ENCODE peak calls at places on chromosomes 4 and X, in seven cellular contexts. One of them, this sample, is unnamed.

GRCh38 chr4:146359771-146360170 is 145.4 kb downstream of the REELD1 start:
- DNase-seq in effector memory CD4-positive, alpha-beta T cell: no peak
- DNase-seq in stimulated activated CD4-positive, alpha-beta T cell treated with anti-CD3 and anti-CD28 coated beads, Interleukin-1b, Interleukin-23, amount 100 ng/mL, for 48 hours: no peak
- DNase-seq in GM10248: no peak
- DNase-seq in GM12865: no peak
- DNase-seq in GF-D8: no peak
- DNase-seq in fibroblast of mammary gland: no peak
- DNase-seq in this sample: no peak

GRCh38 chr4:128285085-128286023 is 2.3 kb downstream of the PGRMC2 start:
- DNase-seq in effector memory CD4-positive, alpha-beta T cell: no peak
- DNase-seq in stimulated activated CD4-positive, alpha-beta T cell treated with anti-CD3 and anti-CD28 coated beads, Interleukin-1b, Interleukin-23, amount 100 ng/mL, for 48 hours: no peak
- DNase-seq in GM10248: no peak
- DNase-seq in GM12865: no peak
- DNase-seq in GF-D8: no peak
- DNase-seq in fibroblast of mammary gland: peak
- DNase-seq in this sample: no peak

GRCh38 chr4:17447056-17447455 is 64.8 kb downstream of the QDPR start:
- DNase-seq in effector memory CD4-positive, alpha-beta T cell: no peak
- DNase-seq in stimulated activated CD4-positive, alpha-beta T cell treated with anti-CD3 and anti-CD28 coated beads, Interleukin-1b, Interleukin-23, amount 100 ng/mL, for 48 hours: no peak
- DNase-seq in GM10248: no peak
- DNase-seq in GM12865: no peak
- DNase-seq in GF-D8: no peak
- DNase-seq in fibroblast of mammary gland: peak
- DNase-seq in this sample: no peak

GRCh38 chr4:145808021-145808650 is 128.2 kb downstream of the C4orf51 start:
- DNase-seq in effector memory CD4-positive, alpha-beta T cell: no peak
- DNase-seq in stimulated activated CD4-positive, alpha-beta T cell treated with anti-CD3 and anti-CD28 coated beads, Interleukin-1b, Interleukin-23, amount 100 ng/mL, for 48 hours: peak
- DNase-seq in GM10248: peak
- DNase-seq in GM12865: peak
- DNase-seq in GF-D8: no peak
- DNase-seq in fibroblast of mammary gland: peak
- DNase-seq in this sample: no peak

GRCh38 chr4:107270614-107271013 is 234.5 kb upstream of the DKK2 start:
- DNase-seq in effector memory CD4-positive, alpha-beta T cell: no peak
- DNase-seq in stimulated activated CD4-positive, alpha-beta T cell treated with anti-CD3 and anti-CD28 coated beads, Interleukin-1b, Interleukin-23, amount 100 ng/mL, for 48 hours: no peak
- DNase-seq in GM10248: no peak
- DNase-seq in GM12865: no peak
- DNase-seq in GF-D8: no peak
- DNase-seq in fibroblast of mammary gland: no peak
- DNase-seq in this sample: no peak

GRCh38 chr4:169756971-169757574 is 671 bp downstream of the HPF1 start:
- DNase-seq in effector memory CD4-positive, alpha-beta T cell: no peak
- DNase-seq in stimulated activated CD4-positive, alpha-beta T cell treated with anti-CD3 and anti-CD28 coated beads, Interleukin-1b, Interleukin-23, amount 100 ng/mL, for 48 hours: no peak
- DNase-seq in GM10248: no peak
- DNase-seq in GM12865: peak
- DNase-seq in GF-D8: no peak
- DNase-seq in fibroblast of mammary gland: no peak
- DNase-seq in this sample: no peak

GRCh38 chr4:76623217-76624060 is 188.4 kb downstream of the SHROOM3 start:
- DNase-seq in effector memory CD4-positive, alpha-beta T cell: no peak
- DNase-seq in stimulated activated CD4-positive, alpha-beta T cell treated with anti-CD3 and anti-CD28 coated beads, Interleukin-1b, Interleukin-23, amount 100 ng/mL, for 48 hours: no peak
- DNase-seq in GM10248: no peak
- DNase-seq in GM12865: no peak
- DNase-seq in GF-D8: no peak
- DNase-seq in fibroblast of mammary gland: no peak
- DNase-seq in this sample: no peak

GRCh38 chrX:107823456-107823855 is 2.2 kb upstream of the MID2 start:
- DNase-seq in effector memory CD4-positive, alpha-beta T cell: no peak
- DNase-seq in stimulated activated CD4-positive, alpha-beta T cell treated with anti-CD3 and anti-CD28 coated beads, Interleukin-1b, Interleukin-23, amount 100 ng/mL, for 48 hours: no peak
- DNase-seq in GM10248: no peak
- DNase-seq in GM12865: no peak
- DNase-seq in GF-D8: no peak
- DNase-seq in fibroblast of mammary gland: peak
- DNase-seq in this sample: no peak

GRCh38 chrX:28549839-28550238 is 37.4 kb upstream of the IL1RAPL1 start:
- DNase-seq in effector memory CD4-positive, alpha-beta T cell: no peak
- DNase-seq in stimulated activated CD4-positive, alpha-beta T cell treated with anti-CD3 and anti-CD28 coated beads, Interleukin-1b, Interleukin-23, amount 100 ng/mL, for 48 hours: no peak
- DNase-seq in GM10248: no peak
- DNase-seq in GM12865: no peak
- DNase-seq in GF-D8: no peak
- DNase-seq in fibroblast of mammary gland: no peak
- DNase-seq in this sample: no peak

GRCh38 chrX:11244641-11245040 is 48.6 kb upstream of the AMELX start:
- DNase-seq in effector memory CD4-positive, alpha-beta T cell: no peak
- DNase-seq in stimulated activated CD4-positive, alpha-beta T cell treated with anti-CD3 and anti-CD28 coated beads, Interleukin-1b, Interleukin-23, amount 100 ng/mL, for 48 hours: no peak
- DNase-seq in GM10248: no peak
- DNase-seq in GM12865: no peak
- DNase-seq in GF-D8: no peak
- DNase-seq in fibroblast of mammary gland: peak
- DNase-seq in this sample: no peak

GRCh38 chrX:39903937-39904336 is 193.8 kb downstream of the BCOR start:
- DNase-seq in effector memory CD4-positive, alpha-beta T cell: no peak
- DNase-seq in stimulated activated CD4-positive, alpha-beta T cell treated with anti-CD3 and anti-CD28 coated beads, Interleukin-1b, Interleukin-23, amount 100 ng/mL, for 48 hours: peak
- DNase-seq in GM10248: no peak
- DNase-seq in GM12865: peak
- DNase-seq in GF-D8: no peak
- DNase-seq in fibroblast of mammary gland: peak
- DNase-seq in this sample: no peak

GRCh38 chr4:18733956-18734872 is 712.7 kb upstream of the LCORL start:
- DNase-seq in effector memory CD4-positive, alpha-beta T cell: no peak
- DNase-seq in stimulated activated CD4-positive, alpha-beta T cell treated with anti-CD3 and anti-CD28 coated beads, Interleukin-1b, Interleukin-23, amount 100 ng/mL, for 48 hours: no peak
- DNase-seq in GM10248: no peak
- DNase-seq in GM12865: no peak
- DNase-seq in GF-D8: no peak
- DNase-seq in fibroblast of mammary gland: no peak
- DNase-seq in this sample: no peak

GRCh38 chr4:151690164-151690856 is 70.5 kb downstream of the GATB start:
- DNase-seq in effector memory CD4-positive, alpha-beta T cell: no peak
- DNase-seq in stimulated activated CD4-positive, alpha-beta T cell treated with anti-CD3 and anti-CD28 coated beads, Interleukin-1b, Interleukin-23, amount 100 ng/mL, for 48 hours: no peak
- DNase-seq in GM10248: no peak
- DNase-seq in GM12865: no peak
- DNase-seq in GF-D8: no peak
- DNase-seq in fibroblast of mammary gland: peak
- DNase-seq in this sample: no peak

GRCh38 chr4:1116837-1117236 is 3.5 kb upstream of the RNF212 start:
- DNase-seq in effector memory CD4-positive, alpha-beta T cell: no peak
- DNase-seq in stimulated activated CD4-positive, alpha-beta T cell treated with anti-CD3 and anti-CD28 coated beads, Interleukin-1b, Interleukin-23, amount 100 ng/mL, for 48 hours: no peak
- DNase-seq in GM10248: no peak
- DNase-seq in GM12865: no peak
- DNase-seq in GF-D8: no peak
- DNase-seq in fibroblast of mammary gland: peak
- DNase-seq in this sample: no peak

GRCh38 chrX:101362757-101363156 is 14.2 kb upstream of the TIMM8A start:
- DNase-seq in effector memory CD4-positive, alpha-beta T cell: no peak
- DNase-seq in stimulated activated CD4-positive, alpha-beta T cell treated with anti-CD3 and anti-CD28 coated beads, Interleukin-1b, Interleukin-23, amount 100 ng/mL, for 48 hours: no peak
- DNase-seq in GM10248: no peak
- DNase-seq in GM12865: no peak
- DNase-seq in GF-D8: no peak
- DNase-seq in fibroblast of mammary gland: no peak
- DNase-seq in this sample: no peak

GRCh38 chr4:81538712-81539432 is 67.2 kb upstream of the RASGEF1B start:
- DNase-seq in effector memory CD4-positive, alpha-beta T cell: no peak
- DNase-seq in stimulated activated CD4-positive, alpha-beta T cell treated with anti-CD3 and anti-CD28 coated beads, Interleukin-1b, Interleukin-23, amount 100 ng/mL, for 48 hours: no peak
- DNase-seq in GM10248: no peak
- DNase-seq in GM12865: no peak
- DNase-seq in GF-D8: no peak
- DNase-seq in fibroblast of mammary gland: no peak
- DNase-seq in this sample: no peak

GRCh38 chrX:70032797-70033196 is 16.9 kb downstream of the AWAT2 start:
- DNase-seq in effector memory CD4-positive, alpha-beta T cell: no peak
- DNase-seq in stimulated activated CD4-positive, alpha-beta T cell treated with anti-CD3 and anti-CD28 coated beads, Interleukin-1b, Interleukin-23, amount 100 ng/mL, for 48 hours: no peak
- DNase-seq in GM10248: no peak
- DNase-seq in GM12865: no peak
- DNase-seq in GF-D8: no peak
- DNase-seq in fibroblast of mammary gland: no peak
- DNase-seq in this sample: no peak

GRCh38 chrX:5971300-5971699 is 257.4 kb downstream of the NLGN4X start:
- DNase-seq in effector memory CD4-positive, alpha-beta T cell: no peak
- DNase-seq in stimulated activated CD4-positive, alpha-beta T cell treated with anti-CD3 and anti-CD28 coated beads, Interleukin-1b, Interleukin-23, amount 100 ng/mL, for 48 hours: no peak
- DNase-seq in GM10248: no peak
- DNase-seq in GM12865: no peak
- DNase-seq in GF-D8: no peak
- DNase-seq in fibroblast of mammary gland: peak
- DNase-seq in this sample: no peak

GRCh38 chr4:110032603-110033002 is 119.9 kb downstream of the EGF start:
- DNase-seq in effector memory CD4-positive, alpha-beta T cell: no peak
- DNase-seq in stimulated activated CD4-positive, alpha-beta T cell treated with anti-CD3 and anti-CD28 coated beads, Interleukin-1b, Interleukin-23, amount 100 ng/mL, for 48 hours: no peak
- DNase-seq in GM10248: no peak
- DNase-seq in GM12865: no peak
- DNase-seq in GF-D8: peak
- DNase-seq in fibroblast of mammary gland: peak
- DNase-seq in this sample: no peak

GRCh38 chrX:14964500-14964899 is 91.3 kb downstream of the MOSPD2 start:
- DNase-seq in effector memory CD4-positive, alpha-beta T cell: no peak
- DNase-seq in stimulated activated CD4-positive, alpha-beta T cell treated with anti-CD3 and anti-CD28 coated beads, Interleukin-1b, Interleukin-23, amount 100 ng/mL, for 48 hours: no peak
- DNase-seq in GM10248: no peak
- DNase-seq in GM12865: no peak
- DNase-seq in GF-D8: no peak
- DNase-seq in fibroblast of mammary gland: peak
- DNase-seq in this sample: no peak

GRCh38 chrX:22039541-22039940 is 7.4 kb downstream of the PHEX start:
- DNase-seq in effector memory CD4-positive, alpha-beta T cell: no peak
- DNase-seq in stimulated activated CD4-positive, alpha-beta T cell treated with anti-CD3 and anti-CD28 coated beads, Interleukin-1b, Interleukin-23, amount 100 ng/mL, for 48 hours: no peak
- DNase-seq in GM10248: no peak
- DNase-seq in GM12865: no peak
- DNase-seq in GF-D8: no peak
- DNase-seq in fibroblast of mammary gland: no peak
- DNase-seq in this sample: no peak

GRCh38 chr4:71293705-71294104 is 45.1 kb upstream of the SLC4A4 start:
- DNase-seq in effector memory CD4-positive, alpha-beta T cell: no peak
- DNase-seq in stimulated activated CD4-positive, alpha-beta T cell treated with anti-CD3 and anti-CD28 coated beads, Interleukin-1b, Interleukin-23, amount 100 ng/mL, for 48 hours: no peak
- DNase-seq in GM10248: no peak
- DNase-seq in GM12865: no peak
- DNase-seq in GF-D8: no peak
- DNase-seq in fibroblast of mammary gland: peak
- DNase-seq in this sample: no peak

GRCh38 chr4:122522944-122523343 is 66.4 kb upstream of the IL2 start:
- DNase-seq in effector memory CD4-positive, alpha-beta T cell: no peak
- DNase-seq in stimulated activated CD4-positive, alpha-beta T cell treated with anti-CD3 and anti-CD28 coated beads, Interleukin-1b, Interleukin-23, amount 100 ng/mL, for 48 hours: no peak
- DNase-seq in GM10248: no peak
- DNase-seq in GM12865: no peak
- DNase-seq in GF-D8: no peak
- DNase-seq in fibroblast of mammary gland: no peak
- DNase-seq in this sample: no peak